ENCODE peak calls at places on chromosomes 2 and 18, in five cellular contexts. B is GM12878, L is SK-N-SH, A is HepG2, W is K562. O is an unnamed sample.
A peak's percentile ranks its signal among the peaks of the same experiment; 100 is the strongest.

GRCh38 chr2:20429528-20429927 is 17.3 kb upstream of the RHOB start:
- DNase-seq in A (no peak), L (no peak), W (no peak), B (no peak), O (no peak)

GRCh38 chr2:140353541-140353940 is 1573.4 kb upstream of the NXPH2 start:
- DNase-seq in W (no peak), A (no peak), B (no peak), L (no peak), O (no peak)

GRCh38 chr2:240459401-240460242 is 24.2 kb downstream of the GPC1 start:
- DNase-seq in W (no peak), B (no peak), A (no peak), L (no peak), O (no peak)

GRCh38 chr2:20565101-20565622 is 85.7 kb downstream of the HS1BP3 start:
- DNase-seq in A (no peak), B (no peak), L (no peak), W (no peak), O (no peak)

GRCh38 chr2:63594622-63595021 is 5.9 kb downstream of the MDH1 start:
- DNase-seq in L (no peak), B (no peak), A (peak; percentile 29), W (no peak), O (no peak)

GRCh38 chr2:60839126-60839813 is 42.1 kb upstream of the REL start:
- DNase-seq in L (no peak), B (peak; percentile 86), W (no peak), A (no peak), O (no peak)

GRCh38 chr2:162992828-162993227 is 154.3 kb upstream of the KCNH7 start:
- DNase-seq in A (no peak), B (no peak), L (no peak), W (no peak), O (no peak)

GRCh38 chr2:220296174-220296573 is 668.7 kb downstream of the SLC4A3 start:
- DNase-seq in A (no peak), B (no peak), W (no peak), L (no peak), O (no peak)

GRCh38 chr2:42722328-42723190 is 41.4 kb downstream of the OXER1 start:
- DNase-seq in B (peak; percentile 91), A (no peak), W (no peak), L (no peak), O (peak; percentile 74)

GRCh38 chr18:34115409-34116081 is 109.2 kb downstream of the NOL4 start:
- DNase-seq in B (no peak), A (peak; percentile 32), W (no peak), L (no peak), O (no peak)

GRCh38 chr2:3664925-3665324 is 6.9 kb downstream of the ALLC start:
- DNase-seq in A (peak; percentile 37), L (no peak), B (no peak), W (no peak), O (no peak)

GRCh38 chr2:230661072-230661957 is 51.3 kb upstream of the CAB39 start:
- DNase-seq in B (peak; percentile 92), A (no peak), W (no peak), L (no peak), O (peak; percentile 36)

GRCh38 chr2:203934006-203934632 is 2.4 kb upstream of the ICOS start:
- DNase-seq in B (no peak), L (no peak), W (no peak), A (no peak), O (no peak)

GRCh38 chr2:240646061-240646899 is 21.0 kb downstream of the GPR35 start:
- DNase-seq in W (no peak), A (no peak), B (no peak), L (no peak), O (peak; percentile 41)

GRCh38 chr2:36267194-36267593 is 88.4 kb upstream of the CRIM1 start:
- DNase-seq in W (no peak), B (no peak), L (no peak), A (no peak), O (no peak)

GRCh38 chr2:200658278-200658864 is 72.6 kb downstream of the AOX1 start:
- DNase-seq in B (no peak), A (no peak), L (no peak), W (no peak), O (no peak)

GRCh38 chr2:96888082-96889011 is 18.5 kb upstream of the SEMA4C start:
- DNase-seq in L (no peak), B (no peak), A (no peak), W (no peak), O (no peak)

GRCh38 chr2:65026640-65027464 is 29.4 kb upstream of the CEP68 start:
- DNase-seq in B (no peak), W (no peak), A (no peak), L (no peak), O (no peak)

GRCh38 chr2:226837787-226838603 is 2.1 kb downstream of the RHBDD1 start:
- DNase-seq in W (peak; percentile 56), A (no peak), B (no peak), L (peak; percentile 14), O (no peak)

GRCh38 chr2:151363709-151364108 is 6.3 kb downstream of the TNFAIP6 start:
- DNase-seq in A (no peak), B (peak; percentile 45), L (no peak), W (no peak), O (peak; percentile 63)

GRCh38 chr2:148020036-148020357 is 540 bp downstream of the ORC4 start:
- DNase-seq in W (no peak), L (no peak), B (no peak), A (no peak), O (peak; percentile 32)

GRCh38 chr18:12540751-12541150 is 117.2 kb downstream of the SPIRE1 start:
- DNase-seq in B (no peak), A (no peak), W (no peak), L (no peak), O (no peak)

GRCh38 chr2:118013221-118013723 is 598 bp downstream of the CCDC93 start:
- DNase-seq in W (peak; percentile 59), B (no peak), L (peak; percentile 72), A (peak; percentile 44), O (no peak)

GRCh38 chr2:9618410-9618809 is 12.4 kb downstream of the YWHAQ start:
- DNase-seq in B (no peak), L (no peak), A (no peak), W (no peak), O (no peak)

GRCh38 chr2:181857471-181857870 is 34.1 kb upstream of the ITPRID2 start:
- DNase-seq in A (no peak), B (no peak), W (no peak), L (no peak), O (no peak)

GRCh38 chr2:26479971-26480750 is 2.2 kb upstream of the OTOF start:
- DNase-seq in L (no peak), B (no peak), A (no peak), W (no peak), O (no peak)

GRCh38 chr2:26483027-26483326 is 5.1 kb upstream of the OTOF start:
- DNase-seq in L (no peak), W (no peak), A (no peak), B (no peak), O (no peak)

GRCh38 chr2:26480751-26481380 is 2.9 kb upstream of the OTOF start:
- DNase-seq in A (no peak), B (no peak), W (no peak), L (no peak), O (no peak)

GRCh38 chr2:26482211-26483026 is 4.5 kb upstream of the OTOF start:
- DNase-seq in A (no peak), L (no peak), B (no peak), W (no peak), O (no peak)

GRCh38 chr2:26481705-26482104 is 3.8 kb upstream of the OTOF start:
- DNase-seq in W (no peak), L (no peak), A (no peak), B (no peak), O (no peak)
- TF ChIP-seq GABPA in W (no peak), L (no peak), A (no peak), B (no peak), O (no peak)

GRCh38 chr2:231713738-231714638 is 5.7 kb downstream of the PTMA start:
- DNase-seq in L (peak; percentile 88), B (peak; percentile 56), W (peak; percentile 43), A (peak; percentile 90), O (peak; percentile 96)
- TF ChIP-seq CTCF in L (peak; percentile 95), B (peak; percentile 95), W (peak; percentile 84), A (peak; percentile 97), O (peak; percentile 89)

DNA sequence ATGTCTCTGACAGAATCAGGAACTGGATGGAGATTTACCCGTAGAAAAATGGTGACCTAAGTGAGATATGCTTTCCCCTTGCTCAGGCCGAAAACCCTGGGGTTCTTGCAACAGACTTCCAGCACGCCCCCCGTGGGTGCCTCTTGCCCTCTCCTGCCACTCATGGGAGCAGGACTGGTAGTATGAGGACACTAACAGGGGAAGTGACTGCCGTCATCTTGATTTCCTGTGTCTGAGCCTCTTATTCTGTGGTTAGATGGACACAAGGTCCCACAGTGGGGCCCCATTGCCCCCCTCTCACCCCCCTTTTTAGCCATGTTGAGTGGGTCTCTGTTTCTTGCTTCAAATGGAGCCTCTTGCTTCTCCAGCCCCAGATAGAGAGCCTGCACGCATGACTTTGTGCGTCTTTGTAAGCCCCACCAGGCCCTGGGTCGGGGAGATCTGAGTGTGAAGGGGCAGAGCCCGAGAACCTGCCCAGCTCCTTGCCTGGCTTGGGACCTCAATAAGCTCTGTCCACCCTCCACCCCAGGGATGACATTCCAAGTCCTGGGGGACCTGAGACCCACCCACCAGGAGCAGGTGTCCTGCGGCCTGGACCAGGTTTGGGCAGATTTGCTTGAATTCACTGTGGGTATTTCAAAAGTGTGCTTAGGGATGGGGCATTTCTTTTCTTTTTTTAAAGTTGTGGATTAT is 12.6 kb downstream of the GNLY start:
- DNase-seq in W (no peak), A (no peak), L (no peak), B (no peak), O (peak; percentile 92)
- TF ChIP-seq GABPA in W (no peak), A (no peak), L (no peak), B (no peak), O (no peak)

DNA sequence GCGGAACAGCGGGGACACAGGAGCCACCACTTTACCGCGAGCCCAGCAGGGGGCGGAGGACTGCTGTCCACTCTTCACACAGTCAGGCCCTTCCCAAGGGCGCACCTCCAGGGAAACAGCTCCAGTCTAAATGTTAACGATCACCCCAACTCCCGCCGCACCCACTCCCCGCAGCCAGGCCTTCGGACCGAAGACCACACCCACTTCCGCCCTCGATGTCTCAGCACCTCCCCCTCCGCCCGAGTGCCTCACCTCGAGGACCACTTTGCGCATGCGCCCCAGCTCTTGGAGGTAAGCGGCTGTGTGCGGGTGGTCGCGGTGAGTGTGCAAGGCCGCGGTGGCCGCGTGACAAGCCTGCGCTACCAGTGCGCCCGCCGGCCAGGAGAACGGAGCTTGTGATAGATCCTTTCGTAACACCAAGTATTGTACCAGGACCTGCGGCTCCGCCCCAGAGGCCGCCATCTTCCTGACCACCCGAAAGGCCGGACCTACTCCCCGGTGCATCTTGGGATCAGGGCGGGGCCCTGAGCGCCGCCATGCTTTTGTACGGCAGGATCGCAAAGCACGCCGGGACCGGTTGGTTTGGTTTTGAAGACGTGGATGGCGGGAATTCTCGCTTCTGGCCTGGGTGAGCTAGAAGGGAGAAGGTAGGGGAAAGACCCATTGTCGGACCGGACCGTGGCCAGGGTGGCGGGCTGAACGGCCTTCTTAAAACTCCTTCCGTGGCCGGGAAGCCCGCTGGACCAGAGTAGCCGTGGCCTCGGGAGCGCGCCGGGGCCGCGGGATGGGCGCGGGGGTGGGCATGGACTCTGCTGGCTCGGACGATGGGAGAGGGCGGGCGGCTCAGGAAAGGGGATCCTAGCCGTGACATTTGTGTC is at the start of the genes CENPO and PTRHD1:
- DNase-seq in B (peak; percentile 92), W (peak; percentile 95), A (peak; percentile 98), L (peak; percentile 99), O (peak; percentile 97)
- TF ChIP-seq CTCF in B (peak; percentile 37), W (peak; percentile 82), A (peak; percentile 97), L (peak; percentile 70), O (peak; percentile 33)